ENCODE peak calls at places on chromosomes 1 and 21, in six cellular contexts. F is NCI-H446; P is left ventricle myocardium inferior; W is activated CD8-positive, alpha-beta memory T cell treated with anti-CD3 and anti-CD28 coated beads for 24 hours; C is NCI-H2227 treated with DMSO at 0.1 percent for 48 hours; Z is NCI-H1417. N is an unnamed sample.

GRCh38 chr1:192489748-192490147 is 85.8 kb upstream of the RGS1 start:
- DNase-seq in F (peak), P (peak), W (no peak), C (no peak), Z (no peak), N (peak)

GRCh38 chr1:27505420-27505680 is 15.4 kb upstream of the WASF2 start:
- DNase-seq in F (no peak), P (no peak), W (no peak), C (no peak), Z (no peak), N (no peak)

GRCh38 chr1:200302893-200303250 is 107.0 kb downstream of the ZNF281 start:
- DNase-seq in F (no peak), P (no peak), W (no peak), C (no peak), Z (peak), N (no peak)

GRCh38 chr1:116553386-116554115 is 17.3 kb downstream of the CD58 start:
- DNase-seq in F (no peak), P (no peak), W (no peak), C (no peak), Z (no peak), N (no peak)

GRCh38 chr1:226813671-226814591 is 56.5 kb upstream of the PSEN2 start:
- DNase-seq in F (no peak), P (no peak), W (no peak), C (no peak), Z (no peak), N (no peak)

GRCh38 chr1:230459463-230459862 is 33.3 kb upstream of the PGBD5 start:
- DNase-seq in F (peak), P (no peak), W (no peak), C (peak), Z (no peak), N (peak)

GRCh38 chr1:19072285-19072981 is 116.0 kb upstream of the IFFO2 start:
- DNase-seq in F (no peak), P (no peak), W (no peak), C (no peak), Z (no peak), N (no peak)

GRCh38 chr1:93708734-93709481 is 27.3 kb upstream of the BCAR3 start:
- DNase-seq in F (no peak), P (no peak), W (no peak), C (peak), Z (peak), N (no peak)

GRCh38 chr21:42733037-42733632 is 79.7 kb downstream of the PDE9A start:
- DNase-seq in F (no peak), P (no peak), W (no peak), C (no peak), Z (no peak), N (no peak)

GRCh38 chr1:238681021-238681420 is 705.3 kb upstream of the CHRM3 start:
- DNase-seq in F (no peak), P (no peak), W (no peak), C (no peak), Z (no peak), N (no peak)

GRCh38 chr1:173267453-173267945 is 60.4 kb upstream of the TNFSF4 start:
- DNase-seq in F (no peak), P (no peak), W (no peak), C (no peak), Z (no peak), N (peak)

GRCh38 chr1:24018611-24019580 is 38.8 kb upstream of the SRSF10 start:
- DNase-seq in F (peak), P (peak), W (no peak), C (peak), Z (peak), N (peak)

GRCh38 chr1:53365405-53366063 is 37.7 kb upstream of the LRP8 start:
- DNase-seq in F (no peak), P (no peak), W (peak), C (no peak), Z (peak), N (no peak)

GRCh38 chr1:234669499-234669898 is 59.5 kb upstream of the IRF2BP2 start:
- DNase-seq in F (no peak), P (no peak), W (no peak), C (no peak), Z (no peak), N (no peak)

GRCh38 chr1:1123581-1124507 is 8.0 kb upstream of the C1orf159 start:
- DNase-seq in F (peak), P (no peak), W (no peak), C (no peak), Z (no peak), N (no peak)

GRCh38 chr1:7975212-7975865 is 13.8 kb downstream of the PARK7 start:
- DNase-seq in F (peak), P (peak), W (no peak), C (peak), Z (peak), N (no peak)

GRCh38 chr1:18768086-18768485 is 91.4 kb downstream of the TAS1R2 start:
- DNase-seq in F (no peak), P (no peak), W (no peak), C (no peak), Z (no peak), N (no peak)

GRCh38 chr1:209456878-209457277 is 126.6 kb upstream of the CAMK1G start:
- DNase-seq in F (peak), P (no peak), W (no peak), C (peak), Z (peak), N (no peak)

GRCh38 chr1:84944767-84945486 is 51.9 kb upstream of the LPAR3 start:
- DNase-seq in F (peak), P (peak), W (peak), C (peak), Z (peak), N (peak)

GRCh38 chr1:202130275-202130646 is 7.5 kb downstream of the GPR37L1 start:
- DNase-seq in F (no peak), P (no peak), W (no peak), C (no peak), Z (no peak), N (no peak)

GRCh38 chr1:5119496-5120234 is 465.3 kb downstream of the AJAP1 start:
- DNase-seq in F (no peak), P (no peak), W (no peak), C (no peak), Z (peak), N (no peak)

GRCh38 chr1:113133038-113133437 is 60.0 kb downstream of the LRIG2 start:
- DNase-seq in F (no peak), P (no peak), W (no peak), C (no peak), Z (no peak), N (no peak)

GRCh38 chr21:37437376-37438080 is 71.0 kb downstream of the DYRK1A start:
- DNase-seq in F (no peak), P (no peak), W (no peak), C (no peak), Z (no peak), N (no peak)

GRCh38 chr1:158028956-158029355 is 35.5 kb downstream of the KIRREL1 start:
- DNase-seq in F (no peak), P (no peak), W (no peak), C (no peak), Z (no peak), N (no peak)

GRCh38 chr1:228226956-228227791 is 19.3 kb downstream of the OBSCN start:
- DNase-seq in F (no peak), P (no peak), W (peak), C (no peak), Z (no peak), N (no peak)

N was measured in BJ.